ENCODE peak calls at places on chromosomes 6 and 20, in five cellular contexts. One of them, this sample, is unnamed.

GRCh38 chr6:79544939-79545450 is 7.8 kb upstream of the LCA5 start:
- DNase-seq in upper lobe of left lung: peak
- DNase-seq in Panc1: peak
- DNase-seq in heart right ventricle: peak
- DNase-seq in dorsolateral prefrontal cortex: no peak
- DNase-seq in this sample: peak

GRCh38 chr6:17354700-17355403 is 38.5 kb upstream of the CAP2 start:
- DNase-seq in heart right ventricle: no peak
- DNase-seq in dorsolateral prefrontal cortex: no peak
- DNase-seq in upper lobe of left lung: no peak
- DNase-seq in Panc1: peak
- DNase-seq in this sample: no peak

GRCh38 chr20:50607850-50608749 is 83.2 kb downstream of the RIPOR3 start:
- DNase-seq in Panc1: no peak
- DNase-seq in dorsolateral prefrontal cortex: no peak
- DNase-seq in upper lobe of left lung: no peak
- DNase-seq in heart right ventricle: no peak
- DNase-seq in this sample: no peak

GRCh38 chr20:21640556-21640955 is 64.9 kb upstream of the PAX1 start:
- DNase-seq in heart right ventricle: no peak
- DNase-seq in Panc1: no peak
- DNase-seq in upper lobe of left lung: no peak
- DNase-seq in dorsolateral prefrontal cortex: no peak
- DNase-seq in this sample: peak

GRCh38 chr6:153449279-153449678 is 318.2 kb upstream of the RGS17 start:
- DNase-seq in Panc1: no peak
- DNase-seq in heart right ventricle: no peak
- DNase-seq in dorsolateral prefrontal cortex: no peak
- DNase-seq in upper lobe of left lung: no peak
- DNase-seq in this sample: no peak

GRCh38 chr6:83884523-83884922 is 25.0 kb downstream of the CYB5R4 start:
- DNase-seq in dorsolateral prefrontal cortex: no peak
- DNase-seq in heart right ventricle: no peak
- DNase-seq in upper lobe of left lung: no peak
- DNase-seq in Panc1: no peak
- DNase-seq in this sample: no peak

GRCh38 chr6:18263561-18264337 is 581 bp downstream of the DEK start:
- DNase-seq in Panc1: no peak
- DNase-seq in heart right ventricle: peak
- DNase-seq in upper lobe of left lung: peak
- DNase-seq in dorsolateral prefrontal cortex: peak
- DNase-seq in this sample: peak

GRCh38 chr6:89433637-89434499 is 916 bp downstream of the ANKRD6 start:
- DNase-seq in Panc1: no peak
- DNase-seq in upper lobe of left lung: peak
- DNase-seq in dorsolateral prefrontal cortex: no peak
- DNase-seq in heart right ventricle: peak
- DNase-seq in this sample: peak

GRCh38 chr6:40588070-40588384 is 863 bp upstream of the LRFN2 start:
- DNase-seq in heart right ventricle: no peak
- DNase-seq in upper lobe of left lung: no peak
- DNase-seq in dorsolateral prefrontal cortex: no peak
- DNase-seq in Panc1: no peak
- DNase-seq in this sample: no peak

GRCh38 chr6:43911625-43912577 is 141.9 kb downstream of the VEGFA start:
- DNase-seq in upper lobe of left lung: no peak
- DNase-seq in heart right ventricle: no peak
- DNase-seq in dorsolateral prefrontal cortex: no peak
- DNase-seq in Panc1: no peak
- DNase-seq in this sample: no peak

GRCh38 chr6:47093169-47093568 is 51.0 kb upstream of the ADGRF1 start:
- DNase-seq in dorsolateral prefrontal cortex: no peak
- DNase-seq in upper lobe of left lung: no peak
- DNase-seq in Panc1: no peak
- DNase-seq in heart right ventricle: no peak
- DNase-seq in this sample: no peak
- TF ChIP-seq CTCF in dorsolateral prefrontal cortex: no peak
- TF ChIP-seq CTCF in upper lobe of left lung: no peak
- TF ChIP-seq CTCF in Panc1: no peak
- TF ChIP-seq CTCF in heart right ventricle: no peak
- TF ChIP-seq CTCF in this sample: no peak

GRCh38 chr20:38187512-38187911 is 22.4 kb upstream of the TGM2 start:
- DNase-seq in upper lobe of left lung: no peak
- DNase-seq in Panc1: no peak
- DNase-seq in heart right ventricle: no peak
- DNase-seq in dorsolateral prefrontal cortex: no peak
- DNase-seq in this sample: no peak
- TF ChIP-seq CTCF in upper lobe of left lung: no peak
- TF ChIP-seq CTCF in Panc1: no peak
- TF ChIP-seq CTCF in heart right ventricle: no peak
- TF ChIP-seq CTCF in dorsolateral prefrontal cortex: no peak
- TF ChIP-seq CTCF in this sample: peak

DNA sequence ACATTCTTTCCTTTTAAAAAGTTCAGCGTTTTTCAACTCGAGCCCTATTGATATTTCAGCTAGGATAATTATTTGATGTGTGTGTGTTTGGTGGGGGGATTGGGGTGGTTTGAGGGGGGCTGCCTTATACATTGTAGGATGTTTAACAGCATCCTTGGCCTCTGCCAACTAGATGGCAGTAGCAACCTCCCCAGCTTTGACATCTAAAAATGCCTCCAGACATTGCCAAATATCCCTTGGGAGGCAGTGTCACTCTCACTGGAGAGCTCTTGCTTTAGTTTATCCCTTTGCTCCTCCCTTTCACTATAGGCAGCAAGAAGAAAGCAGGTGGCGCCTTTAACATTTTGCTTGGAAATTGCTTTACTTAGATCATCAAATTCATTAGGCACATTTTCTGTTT is 14.6 kb upstream of the TP53TG5 start:
- DNase-seq in upper lobe of left lung: no peak
- DNase-seq in heart right ventricle: no peak
- DNase-seq in dorsolateral prefrontal cortex: no peak
- DNase-seq in Panc1: no peak
- DNase-seq in this sample: no peak
- TF ChIP-seq CTCF in upper lobe of left lung: no peak
- TF ChIP-seq CTCF in heart right ventricle: no peak
- TF ChIP-seq CTCF in dorsolateral prefrontal cortex: peak
- TF ChIP-seq CTCF in Panc1: peak
- TF ChIP-seq CTCF in this sample: no peak

GRCh38 chr6:76861403-76861802 is 601.9 kb downstream of the HTR1B start:
- DNase-seq in upper lobe of left lung: peak
- DNase-seq in dorsolateral prefrontal cortex: no peak
- DNase-seq in heart right ventricle: no peak
- DNase-seq in Panc1: no peak
- DNase-seq in this sample: no peak
- TF ChIP-seq CTCF in upper lobe of left lung: no peak
- TF ChIP-seq CTCF in dorsolateral prefrontal cortex: peak
- TF ChIP-seq CTCF in heart right ventricle: peak
- TF ChIP-seq CTCF in Panc1: peak
- TF ChIP-seq CTCF in this sample: peak

GRCh38 chr20:2778602-2779321 is 21.7 kb downstream of the CPXM1 start:
- DNase-seq in upper lobe of left lung: no peak
- DNase-seq in heart right ventricle: no peak
- DNase-seq in Panc1: no peak
- DNase-seq in dorsolateral prefrontal cortex: no peak
- DNase-seq in this sample: no peak

GRCh38 chr20:2775139-2775538 is 25.3 kb downstream of the CPXM1 start:
- DNase-seq in upper lobe of left lung: no peak
- DNase-seq in heart right ventricle: no peak
- DNase-seq in Panc1: no peak
- DNase-seq in dorsolateral prefrontal cortex: no peak
- DNase-seq in this sample: no peak

GRCh38 chr20:2783908-2784566 is 16.4 kb downstream of the CPXM1 start:
- DNase-seq in Panc1: no peak
- DNase-seq in upper lobe of left lung: no peak
- DNase-seq in heart right ventricle: no peak
- DNase-seq in dorsolateral prefrontal cortex: no peak
- DNase-seq in this sample: no peak

DNA sequence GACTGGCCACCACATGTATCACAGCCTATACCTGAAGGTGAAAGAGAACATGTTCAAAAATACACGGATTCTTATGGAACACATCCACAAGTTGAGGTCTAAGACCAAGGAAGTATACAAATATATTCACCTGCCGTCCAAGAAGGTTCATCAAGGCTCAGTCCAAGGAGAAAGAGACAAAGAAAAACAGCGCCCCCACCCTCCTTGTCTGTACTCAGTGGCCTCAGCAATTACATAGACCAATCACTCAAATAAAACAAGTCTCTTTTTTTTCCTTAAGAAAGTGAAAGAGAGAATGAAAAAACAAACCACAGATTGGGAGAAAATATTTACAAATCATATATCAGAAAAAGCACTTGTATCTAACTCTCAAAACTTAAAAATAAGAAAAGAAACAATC is 19.5 kb downstream of the CPXM1 start:
- DNase-seq in upper lobe of left lung: no peak
- DNase-seq in dorsolateral prefrontal cortex: no peak
- DNase-seq in heart right ventricle: no peak
- DNase-seq in Panc1: no peak
- DNase-seq in this sample: no peak
- TF ChIP-seq CTCF in upper lobe of left lung: no peak
- TF ChIP-seq CTCF in dorsolateral prefrontal cortex: no peak
- TF ChIP-seq CTCF in heart right ventricle: no peak
- TF ChIP-seq CTCF in Panc1: no peak
- TF ChIP-seq CTCF in this sample: no peak

DNA sequence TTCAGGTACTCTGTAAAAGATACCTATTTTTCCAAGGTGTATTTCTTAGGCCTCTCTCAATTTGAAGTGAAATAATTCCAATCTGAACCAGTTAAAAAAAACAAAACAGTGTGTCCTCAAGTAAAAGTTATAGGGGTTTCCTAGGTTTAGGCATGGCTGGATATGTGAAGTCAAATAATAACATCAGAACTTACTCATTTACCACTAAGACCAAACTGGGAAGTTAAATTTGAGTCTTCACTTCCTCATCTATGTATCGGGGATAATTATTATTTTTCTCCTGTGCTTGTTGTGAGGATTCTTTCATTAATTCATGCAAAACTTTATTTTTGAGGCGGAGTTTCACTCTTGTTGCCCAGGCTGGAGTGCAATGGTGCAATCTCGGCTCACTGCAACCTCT is 86.2 kb upstream of the PTPRK start:
- DNase-seq in dorsolateral prefrontal cortex: no peak
- DNase-seq in heart right ventricle: no peak
- DNase-seq in Panc1: no peak
- DNase-seq in upper lobe of left lung: no peak
- DNase-seq in this sample: no peak
- TF ChIP-seq CTCF in dorsolateral prefrontal cortex: no peak
- TF ChIP-seq CTCF in heart right ventricle: no peak
- TF ChIP-seq CTCF in Panc1: no peak
- TF ChIP-seq CTCF in upper lobe of left lung: no peak
- TF ChIP-seq CTCF in this sample: no peak

GRCh38 chr20:38732981-38733380 is 8.7 kb downstream of the SLC32A1 start:
- DNase-seq in heart right ventricle: no peak
- DNase-seq in Panc1: no peak
- DNase-seq in upper lobe of left lung: no peak
- DNase-seq in dorsolateral prefrontal cortex: no peak
- DNase-seq in this sample: no peak

GRCh38 chr20:38730989-38731737 is 6.9 kb downstream of the SLC32A1 start:
- DNase-seq in heart right ventricle: peak
- DNase-seq in upper lobe of left lung: peak
- DNase-seq in dorsolateral prefrontal cortex: peak
- DNase-seq in Panc1: peak
- DNase-seq in this sample: peak

GRCh38 chr20:38729767-38730166 is 5.5 kb downstream of the SLC32A1 start:
- DNase-seq in Panc1: no peak
- DNase-seq in upper lobe of left lung: no peak
- DNase-seq in heart right ventricle: no peak
- DNase-seq in dorsolateral prefrontal cortex: no peak
- DNase-seq in this sample: no peak

GRCh38 chr20:38730167-38730988 is 6.1 kb downstream of the SLC32A1 start:
- DNase-seq in Panc1: no peak
- DNase-seq in upper lobe of left lung: no peak
- DNase-seq in heart right ventricle: no peak
- DNase-seq in dorsolateral prefrontal cortex: no peak
- DNase-seq in this sample: no peak

GRCh38 chr20:38731738-38732113 is 7.4 kb downstream of the SLC32A1 start:
- DNase-seq in upper lobe of left lung: no peak
- DNase-seq in dorsolateral prefrontal cortex: no peak
- DNase-seq in heart right ventricle: no peak
- DNase-seq in Panc1: no peak
- DNase-seq in this sample: no peak
- TF ChIP-seq CTCF in upper lobe of left lung: no peak
- TF ChIP-seq CTCF in dorsolateral prefrontal cortex: no peak
- TF ChIP-seq CTCF in heart right ventricle: no peak
- TF ChIP-seq CTCF in Panc1: no peak
- TF ChIP-seq CTCF in this sample: peak

DNA sequence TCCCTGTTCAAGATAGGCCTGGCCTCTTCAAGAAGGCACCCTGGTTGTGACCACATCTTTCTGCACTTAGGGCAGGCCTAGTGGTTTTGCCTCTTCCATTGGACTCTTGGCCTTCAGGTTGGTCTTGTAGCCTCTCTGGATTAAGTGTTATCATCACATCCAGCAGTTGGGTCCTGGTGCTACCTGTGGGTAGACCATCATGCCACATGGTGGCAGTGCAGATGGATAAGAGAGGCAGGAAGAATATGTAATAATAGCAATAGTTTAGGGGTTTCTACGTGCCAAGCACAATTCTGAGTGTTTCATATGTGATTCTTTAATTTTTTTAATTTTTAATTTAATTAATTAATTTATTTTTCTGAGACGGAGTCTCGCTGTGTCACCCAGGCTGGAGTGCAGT is 28.5 kb upstream of the SNRPB2 start:
- DNase-seq in upper lobe of left lung: no peak
- DNase-seq in Panc1: peak
- DNase-seq in dorsolateral prefrontal cortex: no peak
- DNase-seq in heart right ventricle: no peak
- DNase-seq in this sample: no peak
- TF ChIP-seq CTCF in upper lobe of left lung: no peak
- TF ChIP-seq CTCF in Panc1: peak
- TF ChIP-seq CTCF in dorsolateral prefrontal cortex: peak
- TF ChIP-seq CTCF in heart right ventricle: peak
- TF ChIP-seq CTCF in this sample: peak

DNA sequence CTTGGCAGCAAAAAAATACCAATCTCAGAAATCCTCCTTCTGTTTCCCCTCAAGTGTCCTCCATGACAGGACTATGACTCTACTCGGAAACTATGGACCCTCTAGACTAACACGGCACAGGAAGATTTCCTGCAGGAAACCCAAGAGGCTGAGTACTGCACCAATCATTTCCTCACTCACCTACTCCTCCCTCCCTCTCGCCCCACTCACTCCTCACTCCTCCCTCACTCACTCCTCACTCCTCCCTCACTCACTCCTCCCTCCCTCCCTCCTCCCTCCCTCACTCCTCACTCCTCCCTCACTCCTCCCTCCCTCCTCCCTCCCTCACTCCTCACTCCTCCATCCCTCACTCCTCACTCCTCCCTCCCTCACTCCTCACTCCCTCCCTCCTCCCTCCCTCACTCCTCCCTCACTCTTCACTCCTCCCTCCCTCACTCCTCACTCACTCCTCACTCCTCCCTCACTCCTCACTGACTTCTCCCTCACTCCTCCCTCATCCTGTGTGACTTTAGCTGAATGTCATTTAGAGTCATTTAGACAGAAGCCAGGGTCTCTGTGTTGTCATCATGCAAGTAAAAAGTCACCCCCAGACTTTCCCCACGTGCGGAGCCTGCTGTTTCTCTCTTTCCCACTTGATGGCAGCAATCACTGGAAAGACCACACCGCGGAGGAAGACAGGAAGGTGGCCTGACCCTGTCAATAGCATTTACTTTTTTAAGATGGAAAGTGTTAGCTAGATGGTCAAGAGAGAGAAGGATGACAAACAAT is 226.8 kb upstream of the PDE10A start:
- DNase-seq in upper lobe of left lung: no peak
- DNase-seq in Panc1: no peak
- DNase-seq in heart right ventricle: peak
- DNase-seq in dorsolateral prefrontal cortex: no peak
- DNase-seq in this sample: no peak
- TF ChIP-seq CTCF in upper lobe of left lung: no peak
- TF ChIP-seq CTCF in Panc1: peak
- TF ChIP-seq CTCF in heart right ventricle: peak
- TF ChIP-seq CTCF in dorsolateral prefrontal cortex: peak
- TF ChIP-seq CTCF in this sample: peak